ENCODE peak calls at places on chromosome 18, in eight cellular contexts. Q is AG10803; E is left colon; D is endothelial cell; U is kidney tubule cell; H is activated CD4-positive, alpha-beta T cell treated with anti-CD3 and anti-CD28 coated beads, Interleukin-2, amount 50 U/mL, for 24 hours; G is T-helper 2 cell treated with Interferon-gamma antibody and Interleukin-4, amounts not matched to agents 5 μg/mL and 100 μg/mL, for 36 hours; S is sciatic nerve. T is an unnamed sample.
A peak's percentile ranks its signal among the peaks of the same experiment; 100 is the strongest.

GRCh38 chr18:24465491-24465890 is 5.1 kb downstream of the HRH4 start:
- DNase-seq in E (no peak), S (no peak), U (no peak), Q (no peak), G (no peak), H (no peak), D (no peak), T (no peak)

GRCh38 chr18:77025123-77025522 is 107.5 kb downstream of the MBP start:
- DNase-seq in S (no peak), Q (no peak), E (no peak), G (no peak), H (no peak), D (no peak), U (no peak), T (no peak)

GRCh38 chr18:13424377-13424776 is 205.8 kb downstream of the LDLRAD4 start:
- DNase-seq in H (no peak), E (no peak), G (no peak), Q (no peak), D (no peak), U (no peak), S (no peak), T (no peak)

GRCh38 chr18:49668583-49669290 is 106.9 kb downstream of the LIPG start:
- DNase-seq in S (peak; percentile 69), D (no peak), E (peak; percentile 31), Q (no peak), G (no peak), H (no peak), U (no peak), T (no peak)

GRCh38 chr18:45197526-45197970 is 417.7 kb upstream of the SLC14A2 start:
- DNase-seq in S (no peak), D (no peak), U (peak; percentile 57), E (no peak), H (no peak), G (peak; percentile 22), Q (peak; percentile 50), T (peak; percentile 58)

GRCh38 chr18:39555511-39555910 is 1989.9 kb upstream of the CELF4 start:
- DNase-seq in G (no peak), H (no peak), S (no peak), E (no peak), Q (peak; percentile 37), D (no peak), U (no peak), T (no peak)

GRCh38 chr18:4017479-4017878 is 437.6 kb downstream of the DLGAP1 start:
- DNase-seq in U (peak; percentile 12), S (no peak), H (no peak), G (no peak), E (no peak), Q (no peak), D (peak; percentile 15), T (peak; percentile 29)

GRCh38 chr18:1463981-1464380 is 559.3 kb downstream of the ADCYAP1 start:
- DNase-seq in S (no peak), D (no peak), U (no peak), E (no peak), G (no peak), H (no peak), Q (no peak), T (no peak)

GRCh38 chr18:70132999-70133398 is 72.5 kb downstream of the RTTN start:
- DNase-seq in G (no peak), S (no peak), H (no peak), D (no peak), E (no peak), U (peak; percentile 71), Q (peak; percentile 92), T (no peak)

GRCh38 chr18:51066273-51066672 is 36.3 kb downstream of the SMAD4 start:
- DNase-seq in Q (peak; percentile 61), H (no peak), G (no peak), S (no peak), U (no peak), D (no peak), E (no peak), T (no peak)

GRCh38 chr18:75477913-75478312 is 50.4 kb upstream of the SMIM21 start:
- DNase-seq in U (peak; percentile 48), G (no peak), H (no peak), Q (no peak), S (no peak), D (no peak), E (no peak), T (no peak)

GRCh38 chr18:13799396-13799795 is 24.6 kb upstream of the MC5R start:
- DNase-seq in Q (no peak), S (no peak), U (no peak), E (no peak), D (no peak), H (no peak), G (no peak), T (no peak)

GRCh38 chr18:57533399-57533884 is 53.1 kb downstream of the FECH start:
- DNase-seq in H (no peak), G (no peak), Q (no peak), U (no peak), D (peak; percentile 16), E (no peak), S (no peak), T (no peak)

GRCh38 chr18:58856881-58857280 is 7.8 kb upstream of the ZNF532 start:
- DNase-seq in H (no peak), D (no peak), S (no peak), Q (peak; percentile 60), E (no peak), U (peak; percentile 70), G (no peak), T (no peak)

GRCh38 chr18:13237073-13237472 is 18.5 kb downstream of the LDLRAD4 start:
- DNase-seq in E (no peak), H (no peak), D (no peak), S (peak; percentile 36), G (no peak), Q (no peak), U (no peak), T (no peak)

GRCh38 chr18:57094199-57094598 is 52.7 kb upstream of the BOD1L2 start:
- DNase-seq in Q (no peak), H (no peak), G (no peak), U (no peak), D (no peak), S (no peak), E (no peak), T (no peak)

GRCh38 chr18:36640005-36640952 is 188.5 kb downstream of the TPGS2 start:
- DNase-seq in D (no peak), U (peak; percentile 16), E (no peak), H (no peak), Q (no peak), S (no peak), G (no peak), T (no peak)

GRCh38 chr18:49730951-49731391 is 82.4 kb downstream of the ACAA2 start:
- DNase-seq in G (no peak), U (no peak), Q (no peak), E (no peak), H (no peak), S (no peak), D (no peak), T (no peak)

GRCh38 chr18:49207373-49207772 is 253.1 kb downstream of the DYM start:
- DNase-seq in S (no peak), U (peak; percentile 98), E (no peak), G (no peak), D (no peak), Q (peak; percentile 48), H (no peak), T (no peak)

GRCh38 chr18:62262050-62262449 is 63.1 kb upstream of the TNFRSF11A start:
- DNase-seq in U (no peak), E (no peak), H (no peak), G (no peak), D (no peak), Q (no peak), S (no peak), T (no peak)

GRCh38 chr18:58843662-58844035 is 21.0 kb upstream of the ZNF532 start:
- DNase-seq in H (no peak), S (no peak), Q (no peak), D (no peak), E (no peak), G (no peak), U (no peak), T (no peak)

GRCh38 chr18:75127143-75128021 is 81.6 kb downstream of the PTGR3 start:
- DNase-seq in D (no peak), S (no peak), E (peak; percentile 85), Q (no peak), G (no peak), U (peak; percentile 39), H (no peak), T (no peak)

GRCh38 chr18:11751305-11752115 is 62.4 kb downstream of the GNAL start:
- DNase-seq in U (no peak), G (no peak), E (no peak), H (no peak), Q (no peak), D (peak; percentile 34), S (no peak), T (peak; percentile 48)

GRCh38 chr18:10122116-10122515 is 208.3 kb downstream of the VAPA start:
- DNase-seq in S (no peak), E (no peak), G (no peak), U (peak; percentile 11), D (no peak), H (no peak), Q (peak; percentile 97), T (no peak)

GRCh38 chr18:22094375-22094767 is 75.0 kb upstream of the GATA6 start:
- DNase-seq in U (no peak), S (no peak), Q (no peak), D (no peak), E (no peak), G (no peak), H (no peak), T (no peak)

GRCh38 chr18:77071711-77072292 is 60.8 kb downstream of the MBP start:
- DNase-seq in H (no peak), E (no peak), D (no peak), Q (peak; percentile 83), G (peak; percentile 43), U (peak; percentile 61), S (no peak), T (no peak)

T was measured in GM20000.